ENCODE peak calls at places on chromosomes 7 and 10, in eight cellular contexts. One of them, this sample, is unnamed. For H3K9me3, the result is how much of the 10 kb centered on the place peaks cover.

GRCh38 chr10:125629758-125630376 is 53.1 kb downstream of the TEX36 start:
- DNase-seq in A549: peak
- DNase-seq in left ventricle myocardium inferior: no peak
- DNase-seq in IMR-90: peak
- DNase-seq in right atrium auricular region: no peak
- DNase-seq in suprapubic skin: no peak
- DNase-seq in pancreas: no peak
- DNase-seq in tibial nerve: no peak
- DNase-seq in this sample: no peak

GRCh38 chr10:96973809-96974208 is 141.7 kb downstream of the LCOR start:
- DNase-seq in A549: no peak
- DNase-seq in left ventricle myocardium inferior: no peak
- DNase-seq in IMR-90: no peak
- DNase-seq in right atrium auricular region: no peak
- DNase-seq in suprapubic skin: no peak
- DNase-seq in pancreas: no peak
- DNase-seq in tibial nerve: no peak
- DNase-seq in this sample: no peak

GRCh38 chr7:16811555-16811954 is 6.8 kb upstream of the AGR2 start:
- DNase-seq in A549: peak
- DNase-seq in left ventricle myocardium inferior: no peak
- DNase-seq in IMR-90: peak
- DNase-seq in right atrium auricular region: no peak
- DNase-seq in suprapubic skin: no peak
- DNase-seq in pancreas: no peak
- DNase-seq in tibial nerve: no peak
- DNase-seq in this sample: no peak

GRCh38 chr10:71319800-71320392 is 837 bp downstream of the SLC29A3 start:
- DNase-seq in A549: no peak
- DNase-seq in left ventricle myocardium inferior: no peak
- DNase-seq in IMR-90: no peak
- DNase-seq in right atrium auricular region: no peak
- DNase-seq in suprapubic skin: no peak
- DNase-seq in pancreas: no peak
- DNase-seq in tibial nerve: no peak
- DNase-seq in this sample: no peak

GRCh38 chr10:27240891-27241639 is 468 bp upstream of the ACBD5 start:
- DNase-seq in A549: peak
- DNase-seq in left ventricle myocardium inferior: peak
- DNase-seq in IMR-90: no peak
- DNase-seq in right atrium auricular region: no peak
- DNase-seq in suprapubic skin: peak
- DNase-seq in pancreas: peak
- DNase-seq in tibial nerve: no peak
- DNase-seq in this sample: no peak

GRCh38 chr7:106583133-106583532 is 77.8 kb downstream of the CCDC71L start:
- DNase-seq in A549: no peak
- DNase-seq in left ventricle myocardium inferior: no peak
- DNase-seq in IMR-90: peak
- DNase-seq in right atrium auricular region: no peak
- DNase-seq in suprapubic skin: no peak
- DNase-seq in pancreas: no peak
- DNase-seq in tibial nerve: no peak
- DNase-seq in this sample: no peak

GRCh38 chr7:44431091-44431608 is 59.3 kb downstream of the NUDCD3 start:
- DNase-seq in A549: peak
- DNase-seq in left ventricle myocardium inferior: no peak
- DNase-seq in IMR-90: peak
- DNase-seq in right atrium auricular region: no peak
- DNase-seq in suprapubic skin: no peak
- DNase-seq in pancreas: no peak
- DNase-seq in tibial nerve: no peak
- DNase-seq in this sample: no peak

GRCh38 chr10:60849762-60850161 is 71.5 kb downstream of the CDK1 start:
- DNase-seq in A549: no peak
- DNase-seq in left ventricle myocardium inferior: no peak
- DNase-seq in IMR-90: no peak
- DNase-seq in right atrium auricular region: no peak
- DNase-seq in suprapubic skin: no peak
- DNase-seq in pancreas: no peak
- DNase-seq in tibial nerve: no peak
- DNase-seq in this sample: no peak

GRCh38 chr10:33453081-33453850 is 118.8 kb upstream of the NRP1 start:
- DNase-seq in A549: no peak
- DNase-seq in left ventricle myocardium inferior: no peak
- DNase-seq in IMR-90: peak
- DNase-seq in right atrium auricular region: no peak
- DNase-seq in suprapubic skin: no peak
- DNase-seq in pancreas: no peak
- DNase-seq in tibial nerve: no peak
- DNase-seq in this sample: no peak

GRCh38 chr10:33455029-33455428 is 120.6 kb upstream of the NRP1 start:
- DNase-seq in A549: no peak
- DNase-seq in left ventricle myocardium inferior: no peak
- DNase-seq in IMR-90: no peak
- DNase-seq in right atrium auricular region: no peak
- DNase-seq in suprapubic skin: no peak
- DNase-seq in pancreas: no peak
- DNase-seq in tibial nerve: no peak
- DNase-seq in this sample: no peak

GRCh38 chr10:85643171-85643838 is 723.3 kb downstream of the GRID1 start:
- DNase-seq in A549: no peak
- DNase-seq in left ventricle myocardium inferior: no peak
- DNase-seq in IMR-90: no peak
- DNase-seq in right atrium auricular region: no peak
- DNase-seq in suprapubic skin: no peak
- DNase-seq in pancreas: no peak
- DNase-seq in tibial nerve: no peak
- DNase-seq in this sample: no peak

GRCh38 chr10:125127986-125128385 is 32.4 kb downstream of the CTBP2 start:
- DNase-seq in A549: no peak
- DNase-seq in left ventricle myocardium inferior: no peak
- DNase-seq in IMR-90: no peak
- DNase-seq in right atrium auricular region: no peak
- DNase-seq in suprapubic skin: no peak
- DNase-seq in pancreas: no peak
- DNase-seq in tibial nerve: no peak
- DNase-seq in this sample: no peak

GRCh38 chr10:12644380-12645144 is 295.2 kb downstream of the CAMK1D start:
- DNase-seq in A549: no peak
- DNase-seq in left ventricle myocardium inferior: no peak
- DNase-seq in IMR-90: no peak
- DNase-seq in right atrium auricular region: no peak
- DNase-seq in suprapubic skin: no peak
- DNase-seq in pancreas: no peak
- DNase-seq in tibial nerve: no peak
- DNase-seq in this sample: no peak

GRCh38 chr10:78547397-78547796 is 513.7 kb downstream of the RPS24 start:
- DNase-seq in A549: no peak
- DNase-seq in left ventricle myocardium inferior: no peak
- DNase-seq in IMR-90: no peak
- DNase-seq in right atrium auricular region: no peak
- DNase-seq in suprapubic skin: no peak
- DNase-seq in pancreas: no peak
- DNase-seq in tibial nerve: no peak
- DNase-seq in this sample: no peak

GRCh38 chr7:97018126-97018601 is 6.5 kb downstream of the DLX5 start:
- DNase-seq in A549: no peak
- DNase-seq in left ventricle myocardium inferior: no peak
- DNase-seq in IMR-90: no peak
- DNase-seq in right atrium auricular region: no peak
- DNase-seq in suprapubic skin: no peak
- DNase-seq in pancreas: no peak
- DNase-seq in tibial nerve: no peak
- DNase-seq in this sample: no peak
- H3K4me3 ChIP-seq in A549: no peak
- H3K4me3 ChIP-seq in left ventricle myocardium inferior: peak
- H3K4me3 ChIP-seq in IMR-90: no peak
- H3K4me3 ChIP-seq in right atrium auricular region: no peak
- H3K4me3 ChIP-seq in suprapubic skin: peak
- H3K4me3 ChIP-seq in pancreas: no peak
- H3K4me3 ChIP-seq in tibial nerve: no peak
- H3K4me3 ChIP-seq in this sample: peak

GRCh38 chr7:137950263-137950621 is 51.6 kb downstream of the CREB3L2 start:
- DNase-seq in A549: no peak
- DNase-seq in left ventricle myocardium inferior: no peak
- DNase-seq in IMR-90: no peak
- DNase-seq in right atrium auricular region: no peak
- DNase-seq in suprapubic skin: no peak
- DNase-seq in pancreas: no peak
- DNase-seq in tibial nerve: no peak
- DNase-seq in this sample: no peak

GRCh38 chr7:137947031-137947430 is 54.9 kb downstream of the CREB3L2 start:
- DNase-seq in A549: no peak
- DNase-seq in left ventricle myocardium inferior: no peak
- DNase-seq in IMR-90: no peak
- DNase-seq in right atrium auricular region: no peak
- DNase-seq in suprapubic skin: no peak
- DNase-seq in pancreas: no peak
- DNase-seq in tibial nerve: no peak
- DNase-seq in this sample: no peak

GRCh38 chr7:137949416-137950262 is 52.2 kb downstream of the CREB3L2 start:
- DNase-seq in A549: no peak
- DNase-seq in left ventricle myocardium inferior: no peak
- DNase-seq in IMR-90: no peak
- DNase-seq in right atrium auricular region: no peak
- DNase-seq in suprapubic skin: no peak
- DNase-seq in pancreas: no peak
- DNase-seq in tibial nerve: no peak
- DNase-seq in this sample: no peak

GRCh38 chr7:137948845-137949330 is 53.0 kb downstream of the CREB3L2 start:
- DNase-seq in A549: no peak
- DNase-seq in left ventricle myocardium inferior: no peak
- DNase-seq in IMR-90: no peak
- DNase-seq in right atrium auricular region: no peak
- DNase-seq in suprapubic skin: no peak
- DNase-seq in pancreas: no peak
- DNase-seq in tibial nerve: no peak
- DNase-seq in this sample: no peak

DNA sequence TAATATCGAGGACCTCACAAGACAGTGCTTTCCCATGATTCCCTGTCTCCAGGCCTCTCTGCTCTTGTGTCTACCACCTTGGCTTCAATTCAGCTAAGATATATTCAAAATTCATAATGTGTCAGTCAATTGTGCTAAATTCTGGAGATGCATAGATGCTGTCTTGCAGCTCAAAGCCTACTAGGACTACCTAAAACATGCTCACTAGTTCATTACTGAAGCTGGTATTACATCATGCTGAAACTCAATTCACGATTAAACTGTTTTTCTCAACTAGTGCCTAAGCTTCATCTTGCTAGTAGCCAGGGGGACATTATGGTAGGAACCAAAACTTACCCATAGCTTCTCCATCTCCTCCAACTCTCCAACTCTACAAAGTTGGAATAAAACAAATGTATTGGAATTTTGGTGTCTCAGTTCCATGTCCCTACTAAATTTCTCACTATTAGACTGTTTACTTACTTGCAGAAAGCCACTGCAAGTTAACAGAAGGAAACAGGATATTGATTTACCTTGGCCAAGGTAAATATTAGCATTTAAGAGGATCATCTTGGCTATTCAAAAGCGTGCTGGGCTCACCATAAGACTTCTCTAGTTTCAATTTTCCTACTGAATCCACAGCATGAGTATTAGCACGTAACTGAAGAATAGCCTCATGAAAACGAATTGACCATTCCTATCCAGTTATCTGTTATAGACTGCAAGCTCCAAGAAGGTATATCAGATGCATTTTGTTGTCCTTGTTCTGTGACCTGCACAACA is 53.6 kb downstream of the CREB3L2 start:
- DNase-seq in A549: no peak
- DNase-seq in left ventricle myocardium inferior: no peak
- DNase-seq in IMR-90: no peak
- DNase-seq in right atrium auricular region: no peak
- DNase-seq in suprapubic skin: no peak
- DNase-seq in pancreas: no peak
- DNase-seq in tibial nerve: no peak
- DNase-seq in this sample: no peak
- H3K9me3 ChIP-seq in A549: under half
- H3K9me3 ChIP-seq in left ventricle myocardium inferior: under half
- H3K9me3 ChIP-seq in IMR-90: under half
- H3K9me3 ChIP-seq in right atrium auricular region: under half
- H3K9me3 ChIP-seq in suprapubic skin: under half
- H3K9me3 ChIP-seq in pancreas: under half
- H3K9me3 ChIP-seq in tibial nerve: under half
- H3K9me3 ChIP-seq in this sample: under half

GRCh38 chr10:99234067-99234738 is 1.4 kb downstream of the HPSE2 start:
- DNase-seq in A549: peak
- DNase-seq in left ventricle myocardium inferior: peak
- DNase-seq in IMR-90: peak
- DNase-seq in right atrium auricular region: peak
- DNase-seq in suprapubic skin: peak
- DNase-seq in pancreas: peak
- DNase-seq in tibial nerve: peak
- DNase-seq in this sample: no peak
- H3K4me3 ChIP-seq in A549: peak
- H3K4me3 ChIP-seq in left ventricle myocardium inferior: peak
- H3K4me3 ChIP-seq in IMR-90: peak
- H3K4me3 ChIP-seq in right atrium auricular region: peak
- H3K4me3 ChIP-seq in suprapubic skin: peak
- H3K4me3 ChIP-seq in pancreas: peak
- H3K4me3 ChIP-seq in tibial nerve: peak
- H3K4me3 ChIP-seq in this sample: peak

DNA sequence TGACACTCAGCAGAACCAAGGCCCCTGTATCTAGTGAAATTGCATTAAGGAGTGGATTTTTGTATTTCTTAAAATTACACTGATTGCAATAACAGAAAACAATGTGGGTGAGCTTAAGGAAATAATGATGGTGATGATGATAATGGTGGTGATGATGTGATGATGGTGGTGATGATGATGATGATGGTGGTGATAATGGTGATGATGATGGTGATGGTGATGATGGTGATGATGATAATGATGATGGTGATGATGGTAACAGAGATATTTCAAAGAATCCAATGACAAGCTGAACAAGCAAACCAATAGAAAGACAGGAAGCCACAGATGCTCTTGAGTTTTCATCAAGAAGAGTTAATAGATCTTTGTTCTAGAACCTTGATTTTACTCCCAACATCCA is 630.7 kb upstream of the AUTS2 start:
- DNase-seq in A549: no peak
- DNase-seq in left ventricle myocardium inferior: no peak
- DNase-seq in IMR-90: no peak
- DNase-seq in right atrium auricular region: no peak
- DNase-seq in suprapubic skin: no peak
- DNase-seq in pancreas: no peak
- DNase-seq in tibial nerve: no peak
- DNase-seq in this sample: no peak
- H3K9me3 ChIP-seq in A549: under half
- H3K9me3 ChIP-seq in left ventricle myocardium inferior: under half
- H3K9me3 ChIP-seq in IMR-90: under half
- H3K9me3 ChIP-seq in right atrium auricular region: under half
- H3K9me3 ChIP-seq in suprapubic skin: under half
- H3K9me3 ChIP-seq in pancreas: under half
- H3K9me3 ChIP-seq in tibial nerve: under half
- H3K9me3 ChIP-seq in this sample: under half